ENCODE peak calls at places on chromosomes 6 and 20, in four cellular contexts. O is AG10803, J is uterus, A is tibial artery. S is an unnamed sample.

GRCh38 chr6:72418495-72418894 is 203.4 kb upstream of the KCNQ5 start:
- DNase-seq in O (peak), J (no peak), A (no peak), S (no peak)

GRCh38 chr20:3068986-3069900 is 2.2 kb upstream of the OXT start:
- DNase-seq in O (peak), J (no peak), A (no peak), S (no peak)

GRCh38 chr20:4702562-4703280 is 19.0 kb upstream of the PRND start:
- DNase-seq in O (no peak), J (no peak), A (no peak), S (no peak)

GRCh38 chr20:48329676-48330644 is 497.8 kb downstream of the PREX1 start:
- DNase-seq in O (no peak), J (no peak), A (no peak), S (no peak)

GRCh38 chr6:13378669-13379590 is 50.6 kb upstream of the TBC1D7 start:
- DNase-seq in O (no peak), J (no peak), A (no peak), S (no peak)

GRCh38 chr6:44489912-44490604 is 102.6 kb downstream of the CDC5L start:
- DNase-seq in O (peak), J (peak), A (peak), S (peak)

GRCh38 chr6:144986271-144986670 is 701.1 kb downstream of the UTRN start:
- DNase-seq in O (no peak), J (no peak), A (no peak), S (no peak)

GRCh38 chr20:48456361-48457184 is 371.2 kb downstream of the PREX1 start:
- DNase-seq in O (no peak), J (no peak), A (no peak), S (no peak)

GRCh38 chr6:10621227-10621626 is 73.2 kb downstream of the C6orf52 start:
- DNase-seq in O (no peak), J (no peak), A (no peak), S (no peak)

GRCh38 chr6:389622-390021 is 1.9 kb upstream of the IRF4 start:
- DNase-seq in O (no peak), J (no peak), A (no peak), S (no peak)

GRCh38 chr6:99495466-99495865 is 19.8 kb downstream of the USP45 start:
- DNase-seq in O (peak), J (no peak), A (no peak), S (no peak)

GRCh38 chr6:135905604-135906300 is 54.3 kb downstream of the PDE7B start:
- DNase-seq in O (no peak), J (no peak), A (no peak), S (no peak)

GRCh38 chr6:17790486-17790885 is 83.8 kb upstream of the NUP153 start:
- DNase-seq in O (peak), J (no peak), A (no peak), S (no peak)

GRCh38 chr6:21199246-21199645 is 394.3 kb upstream of the SOX4 start:
- DNase-seq in O (no peak), J (no peak), A (no peak), S (no peak)
- TF ChIP-seq CTCF in O (no peak), J (no peak), A (no peak), S (no peak)

GRCh38 chr6:43088654-43089056 is 12.5 kb downstream of the PTK7 start:
- DNase-seq in O (peak), J (no peak), A (no peak), S (no peak)
- H3K4me3 ChIP-seq in O (no peak), J (no peak), A (no peak), S (no peak)

DNA sequence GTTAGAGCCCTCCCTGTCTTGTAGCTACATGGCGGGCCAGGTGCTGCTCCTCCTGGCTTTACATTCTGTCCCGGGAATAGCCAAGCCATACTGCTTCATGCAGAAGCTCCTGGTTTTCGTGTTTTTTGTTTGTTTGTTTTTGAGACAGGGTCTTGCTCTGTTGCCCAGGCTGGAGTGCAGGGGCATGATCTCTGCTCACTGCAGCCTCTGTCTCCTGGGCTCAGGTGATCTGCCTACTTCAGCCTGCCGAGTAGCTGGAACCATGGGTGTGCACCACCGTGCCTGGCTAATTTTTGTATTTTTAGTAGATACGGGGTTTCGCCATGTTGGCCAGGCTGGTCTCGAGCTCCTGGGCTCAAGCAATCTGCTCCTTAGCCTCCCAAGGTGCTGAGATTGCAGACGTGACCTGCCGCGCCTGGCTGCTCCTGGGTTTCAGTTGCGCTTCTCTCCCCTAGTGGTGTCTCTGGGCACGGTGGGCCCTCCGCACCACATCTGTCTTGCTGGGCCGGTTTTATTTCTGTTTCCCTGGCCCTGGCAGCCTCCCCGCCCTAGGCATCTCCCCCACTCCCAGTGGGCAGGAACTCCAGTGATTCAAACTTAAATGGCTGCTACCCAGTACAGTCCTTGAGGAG is 12.9 kb downstream of the CDYL start:
- DNase-seq in O (no peak), J (no peak), A (no peak), S (no peak)
- TF ChIP-seq CTCF in O (no peak), J (no peak), A (no peak), S (no peak)

GRCh38 chr20:61627791-61628415 is 375.8 kb downstream of the CDH4 start:
- DNase-seq in O (no peak), J (no peak), A (no peak), S (no peak)
- H3K4me3 ChIP-seq in O (no peak), J (no peak), A (no peak), S (no peak)

DNA sequence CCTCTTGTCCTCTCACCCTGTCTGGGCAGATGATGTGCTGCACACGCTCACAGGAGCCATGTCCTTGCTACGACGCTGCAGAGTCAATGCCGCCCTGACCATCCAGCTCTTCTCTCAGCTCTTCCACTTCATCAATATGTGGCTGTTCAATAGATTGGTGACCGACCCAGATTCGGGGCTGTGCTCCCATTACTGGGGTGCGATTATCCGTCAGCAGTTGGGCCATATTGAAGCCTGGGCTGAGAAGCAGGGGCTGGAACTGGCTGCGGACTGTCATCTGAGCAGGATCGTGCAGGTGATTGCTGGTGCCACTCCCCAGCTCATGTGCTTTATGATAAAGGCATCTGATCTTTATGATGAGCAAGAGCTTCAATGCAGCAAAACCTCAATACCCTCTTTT is 82.3 kb upstream of the KIF25 start:
- DNase-seq in O (no peak), J (no peak), A (no peak), S (no peak)
- TF ChIP-seq CTCF in O (no peak), J (no peak), A (no peak), S (no peak)

GRCh38 chr6:33320315-33321181 is 3.0 kb upstream of the ZBTB22 start:
- DNase-seq in O (peak), J (peak), A (peak), S (peak)
- H3K4me3 ChIP-seq in O (no peak), J (no peak), A (peak), S (no peak)

GRCh38 chr6:166931426-166931970 is 24.9 kb downstream of the RNASET2 start:
- DNase-seq in O (no peak), J (no peak), A (no peak), S (no peak)

GRCh38 chr6:166928644-166929515 is 27.5 kb downstream of the RNASET2 start:
- DNase-seq in O (no peak), J (no peak), A (no peak), S (no peak)

GRCh38 chr6:166930354-166930891 is 25.9 kb downstream of the RNASET2 start:
- DNase-seq in O (no peak), J (no peak), A (no peak), S (no peak)

GRCh38 chr6:166927942-166928643 is 28.3 kb downstream of the RNASET2 start:
- DNase-seq in O (no peak), J (peak), A (no peak), S (no peak)

DNA sequence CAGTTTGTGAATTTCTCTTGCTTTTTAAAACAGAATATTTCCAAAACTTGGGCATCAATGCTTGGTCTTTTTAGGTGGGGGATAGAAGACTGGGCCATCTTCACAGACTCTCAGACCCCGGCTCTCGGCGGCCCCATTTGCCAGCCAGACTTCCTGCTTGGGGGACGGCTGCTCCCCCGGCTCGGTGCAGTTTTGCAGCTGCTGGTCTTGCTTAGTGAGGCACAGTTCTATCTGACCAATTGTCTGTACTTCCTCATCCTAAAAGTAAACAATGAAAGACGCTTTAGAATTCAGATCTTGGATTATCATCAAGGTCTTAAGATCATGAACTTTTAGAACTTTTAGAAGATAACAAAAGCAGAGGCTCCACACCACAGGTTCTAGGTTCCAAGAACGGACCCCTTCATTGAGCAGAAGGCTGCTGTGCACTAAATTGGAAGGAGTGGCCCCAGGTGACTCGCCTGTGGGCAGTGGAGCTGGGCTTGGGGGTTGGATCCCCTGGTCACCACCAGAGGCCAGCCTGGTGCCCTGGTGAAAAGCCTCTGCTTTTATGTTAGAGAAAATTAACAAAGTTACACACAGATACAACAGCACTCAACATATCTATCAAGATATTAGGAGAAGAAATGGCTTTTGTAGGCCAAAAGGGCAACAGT is 26.7 kb downstream of the RNASET2 start:
- DNase-seq in O (no peak), J (no peak), A (no peak), S (no peak)
- TF ChIP-seq CTCF in O (no peak), J (no peak), A (no peak), S (no peak)

S was measured in gastrocnemius medialis.